ENCODE peak calls at places on chromosomes 3 and 15, in nine cellular contexts. One of them, this sample, is unnamed.

GRCh38 chr3:126263539-126263938 is 83.2 kb upstream of the ALDH1L1 start:
- DNase-seq in thyroid gland: no peak
- DNase-seq in MG63: no peak
- DNase-seq in transverse colon: no peak
- DNase-seq in heart right ventricle: no peak
- DNase-seq in cardiac muscle cell: no peak
- DNase-seq in PC-3: no peak
- DNase-seq in fibroblast of the aortic adventitia: no peak
- DNase-seq in AG04450: no peak
- DNase-seq in this sample: no peak

GRCh38 chr3:160133757-160134156 is 91.5 kb upstream of the C3orf80 start:
- DNase-seq in thyroid gland: no peak
- DNase-seq in MG63: no peak
- DNase-seq in transverse colon: no peak
- DNase-seq in heart right ventricle: no peak
- DNase-seq in cardiac muscle cell: no peak
- DNase-seq in PC-3: peak
- DNase-seq in fibroblast of the aortic adventitia: no peak
- DNase-seq in AG04450: no peak
- DNase-seq in this sample: peak

GRCh38 chr15:70100495-70101331 is 3.0 kb upstream of the TLE3 start:
- DNase-seq in thyroid gland: peak
- DNase-seq in MG63: peak
- DNase-seq in transverse colon: peak
- DNase-seq in heart right ventricle: no peak
- DNase-seq in cardiac muscle cell: peak
- DNase-seq in PC-3: peak
- DNase-seq in fibroblast of the aortic adventitia: no peak
- DNase-seq in AG04450: no peak
- DNase-seq in this sample: no peak

GRCh38 chr3:186060222-186060621 is 48.7 kb downstream of the ETV5 start:
- DNase-seq in thyroid gland: no peak
- DNase-seq in MG63: no peak
- DNase-seq in transverse colon: no peak
- DNase-seq in heart right ventricle: no peak
- DNase-seq in cardiac muscle cell: no peak
- DNase-seq in PC-3: no peak
- DNase-seq in fibroblast of the aortic adventitia: no peak
- DNase-seq in AG04450: no peak
- DNase-seq in this sample: no peak

GRCh38 chr3:12870942-12871341 is 29.6 kb upstream of the RPL32 start:
- DNase-seq in thyroid gland: no peak
- DNase-seq in MG63: peak
- DNase-seq in transverse colon: peak
- DNase-seq in heart right ventricle: peak
- DNase-seq in cardiac muscle cell: no peak
- DNase-seq in PC-3: no peak
- DNase-seq in fibroblast of the aortic adventitia: peak
- DNase-seq in AG04450: no peak
- DNase-seq in this sample: no peak

GRCh38 chr15:29226431-29227216 is 43.0 kb downstream of the NSMCE3 start:
- DNase-seq in thyroid gland: no peak
- DNase-seq in MG63: no peak
- DNase-seq in transverse colon: no peak
- DNase-seq in heart right ventricle: no peak
- DNase-seq in cardiac muscle cell: no peak
- DNase-seq in PC-3: no peak
- DNase-seq in fibroblast of the aortic adventitia: no peak
- DNase-seq in AG04450: no peak
- DNase-seq in this sample: no peak

GRCh38 chr3:48644898-48645760 is 9.9 kb upstream of the SLC26A6 start:
- DNase-seq in thyroid gland: no peak
- DNase-seq in MG63: no peak
- DNase-seq in transverse colon: no peak
- DNase-seq in heart right ventricle: no peak
- DNase-seq in cardiac muscle cell: no peak
- DNase-seq in PC-3: no peak
- DNase-seq in fibroblast of the aortic adventitia: no peak
- DNase-seq in AG04450: no peak
- DNase-seq in this sample: no peak

GRCh38 chr3:177295116-177295515 is 97.8 kb upstream of the TBL1XR1 start:
- DNase-seq in thyroid gland: no peak
- DNase-seq in MG63: no peak
- DNase-seq in transverse colon: peak
- DNase-seq in heart right ventricle: no peak
- DNase-seq in cardiac muscle cell: no peak
- DNase-seq in PC-3: peak
- DNase-seq in fibroblast of the aortic adventitia: no peak
- DNase-seq in AG04450: no peak
- DNase-seq in this sample: no peak

GRCh38 chr3:156668073-156668763 is 6.2 kb upstream of the TIPARP start:
- DNase-seq in thyroid gland: peak
- DNase-seq in MG63: no peak
- DNase-seq in transverse colon: peak
- DNase-seq in heart right ventricle: no peak
- DNase-seq in cardiac muscle cell: no peak
- DNase-seq in PC-3: peak
- DNase-seq in fibroblast of the aortic adventitia: peak
- DNase-seq in AG04450: no peak
- DNase-seq in this sample: no peak

GRCh38 chr3:153443961-153444360 is 281.9 kb downstream of the RAP2B start:
- DNase-seq in thyroid gland: no peak
- DNase-seq in MG63: no peak
- DNase-seq in transverse colon: no peak
- DNase-seq in heart right ventricle: no peak
- DNase-seq in cardiac muscle cell: peak
- DNase-seq in PC-3: peak
- DNase-seq in fibroblast of the aortic adventitia: peak
- DNase-seq in AG04450: no peak
- DNase-seq in this sample: no peak

GRCh38 chr15:71112429-71112828 is 2.8 kb upstream of the THSD4 start:
- DNase-seq in thyroid gland: no peak
- DNase-seq in MG63: no peak
- DNase-seq in transverse colon: no peak
- DNase-seq in heart right ventricle: no peak
- DNase-seq in cardiac muscle cell: no peak
- DNase-seq in PC-3: peak
- DNase-seq in fibroblast of the aortic adventitia: no peak
- DNase-seq in AG04450: no peak
- DNase-seq in this sample: no peak

GRCh38 chr15:93028632-93029612 is 60.1 kb downstream of the RGMA start:
- DNase-seq in thyroid gland: peak
- DNase-seq in MG63: peak
- DNase-seq in transverse colon: peak
- DNase-seq in heart right ventricle: peak
- DNase-seq in cardiac muscle cell: peak
- DNase-seq in PC-3: peak
- DNase-seq in fibroblast of the aortic adventitia: peak
- DNase-seq in AG04450: peak
- DNase-seq in this sample: no peak

GRCh38 chr3:49883992-49884391 is 14.3 kb upstream of the CAMKV start:
- DNase-seq in thyroid gland: no peak
- DNase-seq in MG63: no peak
- DNase-seq in transverse colon: no peak
- DNase-seq in heart right ventricle: no peak
- DNase-seq in cardiac muscle cell: no peak
- DNase-seq in PC-3: peak
- DNase-seq in fibroblast of the aortic adventitia: no peak
- DNase-seq in AG04450: no peak
- DNase-seq in this sample: no peak

GRCh38 chr3:71652786-71653419 is 69.4 kb upstream of the FOXP1 start:
- DNase-seq in thyroid gland: peak
- DNase-seq in MG63: peak
- DNase-seq in transverse colon: peak
- DNase-seq in heart right ventricle: peak
- DNase-seq in cardiac muscle cell: peak
- DNase-seq in PC-3: peak
- DNase-seq in fibroblast of the aortic adventitia: peak
- DNase-seq in AG04450: peak
- DNase-seq in this sample: peak

GRCh38 chr3:127970966-127971592 is 56.0 kb downstream of the KBTBD12 start:
- DNase-seq in thyroid gland: peak
- DNase-seq in MG63: peak
- DNase-seq in transverse colon: peak
- DNase-seq in heart right ventricle: peak
- DNase-seq in cardiac muscle cell: peak
- DNase-seq in PC-3: peak
- DNase-seq in fibroblast of the aortic adventitia: peak
- DNase-seq in AG04450: peak
- DNase-seq in this sample: peak

GRCh38 chr3:102124301-102125158 is 275.2 kb downstream of the NFKBIZ start:
- DNase-seq in thyroid gland: no peak
- DNase-seq in MG63: no peak
- DNase-seq in transverse colon: no peak
- DNase-seq in heart right ventricle: no peak
- DNase-seq in cardiac muscle cell: peak
- DNase-seq in PC-3: peak
- DNase-seq in fibroblast of the aortic adventitia: peak
- DNase-seq in AG04450: no peak
- DNase-seq in this sample: no peak

DNA sequence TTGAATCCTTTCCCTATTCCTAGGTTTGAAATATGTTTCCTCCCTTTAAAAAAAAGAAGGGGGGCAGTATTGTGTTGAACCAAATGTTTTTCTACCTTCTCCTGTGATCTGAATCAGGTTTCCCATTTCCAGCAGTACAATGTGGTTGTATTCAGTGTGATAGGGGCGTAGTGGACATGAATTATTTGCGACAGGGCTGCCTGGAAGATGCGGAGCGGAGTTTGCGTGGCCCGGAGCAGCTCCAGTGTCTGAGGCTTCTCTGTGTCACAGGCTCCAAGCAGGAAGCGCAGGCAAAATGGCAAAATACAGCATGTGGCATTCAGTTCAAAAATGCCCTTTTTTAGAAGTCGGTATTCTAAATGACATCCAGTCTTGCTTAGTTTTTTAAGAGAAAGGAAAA is 154.4 kb downstream of the PGPEP1L start:
- DNase-seq in thyroid gland: peak
- DNase-seq in MG63: peak
- DNase-seq in transverse colon: peak
- DNase-seq in heart right ventricle: peak
- DNase-seq in cardiac muscle cell: peak
- DNase-seq in PC-3: peak
- DNase-seq in fibroblast of the aortic adventitia: peak
- DNase-seq in AG04450: peak
- DNase-seq in this sample: peak
- H3K4me3 ChIP-seq in thyroid gland: no peak
- H3K4me3 ChIP-seq in MG63: peak
- H3K4me3 ChIP-seq in transverse colon: peak
- H3K4me3 ChIP-seq in heart right ventricle: peak
- H3K4me3 ChIP-seq in cardiac muscle cell: peak
- H3K4me3 ChIP-seq in PC-3: peak
- H3K4me3 ChIP-seq in fibroblast of the aortic adventitia: peak
- H3K4me3 ChIP-seq in AG04450: peak
- H3K4me3 ChIP-seq in this sample: peak

GRCh38 chr15:38084289-38084688 is 149.8 kb downstream of the TMCO5A start:
- DNase-seq in thyroid gland: no peak
- DNase-seq in MG63: no peak
- DNase-seq in transverse colon: no peak
- DNase-seq in heart right ventricle: no peak
- DNase-seq in cardiac muscle cell: peak
- DNase-seq in PC-3: peak
- DNase-seq in fibroblast of the aortic adventitia: no peak
- DNase-seq in AG04450: no peak
- DNase-seq in this sample: no peak

GRCh38 chr15:38080651-38081271 is 146.3 kb downstream of the TMCO5A start:
- DNase-seq in thyroid gland: no peak
- DNase-seq in MG63: no peak
- DNase-seq in transverse colon: no peak
- DNase-seq in heart right ventricle: no peak
- DNase-seq in cardiac muscle cell: peak
- DNase-seq in PC-3: no peak
- DNase-seq in fibroblast of the aortic adventitia: peak
- DNase-seq in AG04450: no peak
- DNase-seq in this sample: no peak

GRCh38 chr15:38075466-38075865 is 141.0 kb downstream of the TMCO5A start:
- DNase-seq in thyroid gland: no peak
- DNase-seq in MG63: no peak
- DNase-seq in transverse colon: no peak
- DNase-seq in heart right ventricle: no peak
- DNase-seq in cardiac muscle cell: no peak
- DNase-seq in PC-3: no peak
- DNase-seq in fibroblast of the aortic adventitia: no peak
- DNase-seq in AG04450: no peak
- DNase-seq in this sample: no peak

GRCh38 chr15:38076806-38077205 is 142.4 kb downstream of the TMCO5A start:
- DNase-seq in thyroid gland: no peak
- DNase-seq in MG63: no peak
- DNase-seq in transverse colon: no peak
- DNase-seq in heart right ventricle: no peak
- DNase-seq in cardiac muscle cell: no peak
- DNase-seq in PC-3: no peak
- DNase-seq in fibroblast of the aortic adventitia: no peak
- DNase-seq in AG04450: no peak
- DNase-seq in this sample: no peak

DNA sequence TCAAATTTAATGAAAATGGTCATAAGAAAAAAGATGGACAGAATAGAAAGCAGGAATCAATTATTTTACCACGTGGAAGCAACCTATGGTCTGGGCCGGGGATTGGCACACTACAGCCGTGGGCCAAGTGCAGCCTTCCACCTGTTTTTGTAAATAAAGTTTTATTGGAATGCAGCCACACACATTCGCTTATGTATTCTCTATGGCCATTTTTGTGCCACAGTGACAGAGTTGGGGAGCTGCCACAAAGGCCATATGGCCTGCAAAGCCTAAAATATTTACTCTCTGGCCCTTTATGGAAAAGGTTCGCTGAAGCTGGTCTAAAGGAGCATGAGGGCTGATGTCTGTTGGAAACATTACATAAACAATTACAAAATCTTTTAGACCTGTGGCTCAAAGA is 144.8 kb downstream of the TMCO5A start:
- DNase-seq in thyroid gland: no peak
- DNase-seq in MG63: no peak
- DNase-seq in transverse colon: no peak
- DNase-seq in heart right ventricle: no peak
- DNase-seq in cardiac muscle cell: no peak
- DNase-seq in PC-3: no peak
- DNase-seq in fibroblast of the aortic adventitia: no peak
- DNase-seq in AG04450: no peak
- DNase-seq in this sample: no peak
- H3K4me3 ChIP-seq in thyroid gland: no peak
- H3K4me3 ChIP-seq in MG63: no peak
- H3K4me3 ChIP-seq in transverse colon: no peak
- H3K4me3 ChIP-seq in heart right ventricle: no peak
- H3K4me3 ChIP-seq in cardiac muscle cell: no peak
- H3K4me3 ChIP-seq in PC-3: no peak
- H3K4me3 ChIP-seq in fibroblast of the aortic adventitia: no peak
- H3K4me3 ChIP-seq in AG04450: no peak
- H3K4me3 ChIP-seq in this sample: no peak

GRCh38 chr3:194206375-194206774 is 70.4 kb downstream of the HES1 start:
- DNase-seq in thyroid gland: peak
- DNase-seq in MG63: no peak
- DNase-seq in transverse colon: peak
- DNase-seq in heart right ventricle: no peak
- DNase-seq in cardiac muscle cell: peak
- DNase-seq in PC-3: no peak
- DNase-seq in fibroblast of the aortic adventitia: peak
- DNase-seq in AG04450: no peak
- DNase-seq in this sample: no peak
- H3K4me3 ChIP-seq in thyroid gland: no peak
- H3K4me3 ChIP-seq in MG63: no peak
- H3K4me3 ChIP-seq in transverse colon: no peak
- H3K4me3 ChIP-seq in heart right ventricle: no peak
- H3K4me3 ChIP-seq in cardiac muscle cell: no peak
- H3K4me3 ChIP-seq in PC-3: no peak
- H3K4me3 ChIP-seq in fibroblast of the aortic adventitia: no peak
- H3K4me3 ChIP-seq in AG04450: no peak
- H3K4me3 ChIP-seq in this sample: no peak

GRCh38 chr15:36887214-36888017 is 212.9 kb downstream of the MEIS2 start:
- DNase-seq in thyroid gland: no peak
- DNase-seq in MG63: no peak
- DNase-seq in transverse colon: no peak
- DNase-seq in heart right ventricle: no peak
- DNase-seq in cardiac muscle cell: no peak
- DNase-seq in PC-3: no peak
- DNase-seq in fibroblast of the aortic adventitia: no peak
- DNase-seq in AG04450: no peak
- DNase-seq in this sample: no peak
- H3K4me3 ChIP-seq in thyroid gland: no peak
- H3K4me3 ChIP-seq in MG63: no peak
- H3K4me3 ChIP-seq in transverse colon: peak
- H3K4me3 ChIP-seq in heart right ventricle: peak
- H3K4me3 ChIP-seq in cardiac muscle cell: peak
- H3K4me3 ChIP-seq in PC-3: no peak
- H3K4me3 ChIP-seq in fibroblast of the aortic adventitia: peak
- H3K4me3 ChIP-seq in AG04450: peak
- H3K4me3 ChIP-seq in this sample: no peak